ENCODE peak calls at places on chromosomes 11 and 22, in eight cellular contexts. One of them, this sample, is unnamed.

GRCh38 chr11:118448294-118448693 is 12.0 kb downstream of the KMT2A start:
- DNase-seq in HepG2: no peak
- DNase-seq in A549: no peak
- DNase-seq in iPS DF 6.9: no peak
- DNase-seq in transverse colon: no peak
- DNase-seq in right cardiac atrium: no peak
- DNase-seq in skeletal muscle cell: no peak
- DNase-seq in astrocyte of the spinal cord: peak; percentile 17
- DNase-seq in this sample: peak; percentile 78

GRCh38 chr11:6505577-6506240 is 8.6 kb downstream of the DNHD1 start:
- DNase-seq in HepG2: peak; percentile 25
- DNase-seq in right cardiac atrium: no peak
- DNase-seq in A549: peak; percentile 43
- DNase-seq in astrocyte of the spinal cord: peak; percentile 67
- DNase-seq in transverse colon: no peak
- DNase-seq in skeletal muscle cell: no peak
- DNase-seq in iPS DF 6.9: peak; percentile 25
- DNase-seq in this sample: peak; percentile 42

GRCh38 chr11:59158206-59159068 is 13.5 kb upstream of the DTX4 start:
- DNase-seq in A549: peak; percentile 72
- DNase-seq in right cardiac atrium: peak; percentile 28
- DNase-seq in HepG2: peak; percentile 56
- DNase-seq in skeletal muscle cell: no peak
- DNase-seq in transverse colon: peak; percentile 58
- DNase-seq in astrocyte of the spinal cord: peak; percentile 77
- DNase-seq in iPS DF 6.9: no peak
- DNase-seq in this sample: peak; percentile 86

GRCh38 chr11:101346591-101346990 is 217.0 kb upstream of the PGR start:
- DNase-seq in skeletal muscle cell: no peak
- DNase-seq in HepG2: no peak
- DNase-seq in iPS DF 6.9: no peak
- DNase-seq in astrocyte of the spinal cord: no peak
- DNase-seq in A549: no peak
- DNase-seq in right cardiac atrium: no peak
- DNase-seq in transverse colon: no peak
- DNase-seq in this sample: no peak

GRCh38 chr11:76740772-76741171 is 42.4 kb upstream of the TSKU start:
- DNase-seq in astrocyte of the spinal cord: no peak
- DNase-seq in HepG2: no peak
- DNase-seq in right cardiac atrium: no peak
- DNase-seq in skeletal muscle cell: no peak
- DNase-seq in A549: no peak
- DNase-seq in transverse colon: no peak
- DNase-seq in iPS DF 6.9: no peak
- DNase-seq in this sample: no peak

GRCh38 chr22:43796567-43796966 is 15.5 kb downstream of the EFCAB6 start:
- DNase-seq in astrocyte of the spinal cord: peak; percentile 29
- DNase-seq in right cardiac atrium: no peak
- DNase-seq in transverse colon: no peak
- DNase-seq in skeletal muscle cell: peak; percentile 11
- DNase-seq in iPS DF 6.9: no peak
- DNase-seq in A549: no peak
- DNase-seq in HepG2: no peak
- DNase-seq in this sample: no peak

GRCh38 chr11:2346014-2346413 is 31.1 kb upstream of the CD81 start:
- DNase-seq in HepG2: no peak
- DNase-seq in iPS DF 6.9: no peak
- DNase-seq in right cardiac atrium: no peak
- DNase-seq in skeletal muscle cell: no peak
- DNase-seq in transverse colon: no peak
- DNase-seq in A549: no peak
- DNase-seq in astrocyte of the spinal cord: no peak
- DNase-seq in this sample: no peak

GRCh38 chr11:791658-792534 is 2.0 kb upstream of the CEND1 start:
- DNase-seq in skeletal muscle cell: no peak
- DNase-seq in HepG2: no peak
- DNase-seq in iPS DF 6.9: no peak
- DNase-seq in A549: no peak
- DNase-seq in astrocyte of the spinal cord: no peak
- DNase-seq in right cardiac atrium: no peak
- DNase-seq in transverse colon: no peak
- DNase-seq in this sample: no peak

GRCh38 chr11:69108559-69108958 is 47.2 kb upstream of the SMIM38 start:
- DNase-seq in transverse colon: no peak
- DNase-seq in HepG2: no peak
- DNase-seq in iPS DF 6.9: no peak
- DNase-seq in skeletal muscle cell: no peak
- DNase-seq in right cardiac atrium: no peak
- DNase-seq in A549: no peak
- DNase-seq in astrocyte of the spinal cord: no peak
- DNase-seq in this sample: no peak

GRCh38 chr11:76380161-76380976 is 563 bp downstream of the THAP12 start:
- DNase-seq in transverse colon: peak; percentile 23
- DNase-seq in skeletal muscle cell: no peak
- DNase-seq in astrocyte of the spinal cord: peak; percentile 16
- DNase-seq in A549: peak; percentile 23
- DNase-seq in HepG2: no peak
- DNase-seq in right cardiac atrium: peak; percentile 46
- DNase-seq in iPS DF 6.9: no peak
- DNase-seq in this sample: peak; percentile 64

GRCh38 chr11:66956689-66957290 is 1.4 kb downstream of the PC start:
- DNase-seq in HepG2: peak; percentile 65
- DNase-seq in iPS DF 6.9: no peak
- DNase-seq in astrocyte of the spinal cord: peak; percentile 87
- DNase-seq in A549: no peak
- DNase-seq in skeletal muscle cell: peak; percentile 89
- DNase-seq in right cardiac atrium: no peak
- DNase-seq in transverse colon: no peak
- DNase-seq in this sample: no peak

GRCh38 chr11:126601550-126602215 is 246.2 kb downstream of the ST3GAL4 start:
- DNase-seq in A549: no peak
- DNase-seq in iPS DF 6.9: no peak
- DNase-seq in transverse colon: no peak
- DNase-seq in HepG2: peak; percentile 4
- DNase-seq in right cardiac atrium: no peak
- DNase-seq in skeletal muscle cell: no peak
- DNase-seq in astrocyte of the spinal cord: no peak
- DNase-seq in this sample: no peak

GRCh38 chr11:83257638-83258229 is 28.4 kb downstream of the CCDC90B start:
- DNase-seq in astrocyte of the spinal cord: peak; percentile 89
- DNase-seq in transverse colon: no peak
- DNase-seq in A549: no peak
- DNase-seq in skeletal muscle cell: peak; percentile 74
- DNase-seq in right cardiac atrium: no peak
- DNase-seq in iPS DF 6.9: no peak
- DNase-seq in HepG2: peak; percentile 56
- DNase-seq in this sample: no peak

GRCh38 chr11:117842131-117842941 is 17.8 kb upstream of the FXYD2 start:
- DNase-seq in right cardiac atrium: no peak
- DNase-seq in transverse colon: no peak
- DNase-seq in skeletal muscle cell: no peak
- DNase-seq in iPS DF 6.9: no peak
- DNase-seq in astrocyte of the spinal cord: no peak
- DNase-seq in A549: no peak
- DNase-seq in HepG2: no peak
- DNase-seq in this sample: peak; percentile 14

GRCh38 chr11:59939482-59939881 is 1.2 kb downstream of the OOSP1 start:
- DNase-seq in HepG2: no peak
- DNase-seq in A549: no peak
- DNase-seq in right cardiac atrium: no peak
- DNase-seq in astrocyte of the spinal cord: no peak
- DNase-seq in iPS DF 6.9: no peak
- DNase-seq in transverse colon: no peak
- DNase-seq in skeletal muscle cell: no peak
- DNase-seq in this sample: no peak

GRCh38 chr11:14974723-14975587 is 2.8 kb upstream of the CALCA start:
- DNase-seq in iPS DF 6.9: no peak
- DNase-seq in transverse colon: peak; percentile 47
- DNase-seq in A549: peak; percentile 49
- DNase-seq in HepG2: peak; percentile 16
- DNase-seq in astrocyte of the spinal cord: peak; percentile 36
- DNase-seq in right cardiac atrium: peak; percentile 46
- DNase-seq in skeletal muscle cell: no peak
- DNase-seq in this sample: peak; percentile 52

GRCh38 chr11:91730620-91731019 is 494.0 kb upstream of the FAT3 start:
- DNase-seq in astrocyte of the spinal cord: no peak
- DNase-seq in HepG2: no peak
- DNase-seq in iPS DF 6.9: no peak
- DNase-seq in skeletal muscle cell: no peak
- DNase-seq in A549: no peak
- DNase-seq in right cardiac atrium: no peak
- DNase-seq in transverse colon: no peak
- DNase-seq in this sample: no peak

GRCh38 chr11:20110908-20111669 is 49.2 kb downstream of the DBX1 start:
- DNase-seq in HepG2: peak; percentile 70
- DNase-seq in astrocyte of the spinal cord: peak; percentile 95
- DNase-seq in transverse colon: peak; percentile 55
- DNase-seq in right cardiac atrium: no peak
- DNase-seq in A549: peak; percentile 70
- DNase-seq in skeletal muscle cell: peak; percentile 92
- DNase-seq in iPS DF 6.9: peak; percentile 71
- DNase-seq in this sample: peak; percentile 73

GRCh38 chr11:44822369-44822768 is 95.6 kb downstream of the TSPAN18 start:
- DNase-seq in A549: no peak
- DNase-seq in right cardiac atrium: no peak
- DNase-seq in astrocyte of the spinal cord: no peak
- DNase-seq in HepG2: no peak
- DNase-seq in transverse colon: no peak
- DNase-seq in iPS DF 6.9: no peak
- DNase-seq in skeletal muscle cell: no peak
- DNase-seq in this sample: peak; percentile 1

GRCh38 chr11:64745523-64746328 is 1.8 kb upstream of the RASGRP2 start:
- DNase-seq in right cardiac atrium: peak; percentile 94
- DNase-seq in skeletal muscle cell: no peak
- DNase-seq in A549: peak; percentile 67
- DNase-seq in iPS DF 6.9: no peak
- DNase-seq in astrocyte of the spinal cord: peak; percentile 56
- DNase-seq in transverse colon: peak; percentile 77
- DNase-seq in HepG2: no peak
- DNase-seq in this sample: peak; percentile 68

GRCh38 chr11:64743591-64744543 is at the start of gene RASGRP2:
- DNase-seq in A549: peak; percentile 75
- DNase-seq in astrocyte of the spinal cord: no peak
- DNase-seq in HepG2: peak; percentile 28
- DNase-seq in skeletal muscle cell: no peak
- DNase-seq in right cardiac atrium: peak; percentile 79
- DNase-seq in iPS DF 6.9: no peak
- DNase-seq in transverse colon: peak; percentile 84
- DNase-seq in this sample: peak; percentile 67

GRCh38 chr11:64745219-64745522 is 1.2 kb upstream of the RASGRP2 start:
- DNase-seq in transverse colon: peak; percentile 81
- DNase-seq in astrocyte of the spinal cord: no peak
- DNase-seq in right cardiac atrium: peak; percentile 85
- DNase-seq in HepG2: no peak
- DNase-seq in A549: no peak
- DNase-seq in skeletal muscle cell: no peak
- DNase-seq in iPS DF 6.9: no peak
- DNase-seq in this sample: peak; percentile 82

GRCh38 chr11:64742940-64743590 is 877 bp downstream of the RASGRP2 start:
- DNase-seq in skeletal muscle cell: no peak
- DNase-seq in right cardiac atrium: peak; percentile 84
- DNase-seq in iPS DF 6.9: no peak
- DNase-seq in HepG2: no peak
- DNase-seq in transverse colon: peak; percentile 80
- DNase-seq in A549: peak; percentile 92
- DNase-seq in astrocyte of the spinal cord: no peak
- DNase-seq in this sample: peak; percentile 60

GRCh38 chr11:64744544-64745218 is 739 bp upstream of the RASGRP2 start:
- DNase-seq in transverse colon: no peak
- DNase-seq in skeletal muscle cell: no peak
- DNase-seq in A549: no peak
- DNase-seq in HepG2: no peak
- DNase-seq in iPS DF 6.9: no peak
- DNase-seq in right cardiac atrium: no peak
- DNase-seq in astrocyte of the spinal cord: no peak
- DNase-seq in this sample: no peak
- H3K4me3 ChIP-seq in transverse colon: peak overlapping the region; percentile 50
- H3K4me3 ChIP-seq in skeletal muscle cell: peak overlapping the region; percentile 39
- H3K4me3 ChIP-seq in A549: peak overlapping the region; percentile 61
- H3K4me3 ChIP-seq in HepG2: no peak overlapping the region
- H3K4me3 ChIP-seq in iPS DF 6.9: peak overlapping the region; percentile 36
- H3K4me3 ChIP-seq in right cardiac atrium: peak overlapping the region; percentile 77
- H3K4me3 ChIP-seq in astrocyte of the spinal cord: peak overlapping the region; percentile 24
- H3K4me3 ChIP-seq in this sample: peak overlapping the region; percentile 56

GRCh38 chr22:37641251-37641949 is 1.9 kb downstream of the SH3BP1 start:
- DNase-seq in transverse colon: peak; percentile 78
- DNase-seq in astrocyte of the spinal cord: no peak
- DNase-seq in skeletal muscle cell: no peak
- DNase-seq in HepG2: no peak
- DNase-seq in iPS DF 6.9: no peak
- DNase-seq in right cardiac atrium: no peak
- DNase-seq in A549: no peak
- DNase-seq in this sample: no peak
- H3K4me3 ChIP-seq in transverse colon: peak overlapping the region; percentile 76
- H3K4me3 ChIP-seq in astrocyte of the spinal cord: no peak overlapping the region
- H3K4me3 ChIP-seq in skeletal muscle cell: no peak overlapping the region
- H3K4me3 ChIP-seq in HepG2: no peak overlapping the region
- H3K4me3 ChIP-seq in iPS DF 6.9: no peak overlapping the region
- H3K4me3 ChIP-seq in right cardiac atrium: no peak overlapping the region
- H3K4me3 ChIP-seq in A549: no peak overlapping the region
- H3K4me3 ChIP-seq in this sample: peak overlapping the region; percentile 89

DNA sequence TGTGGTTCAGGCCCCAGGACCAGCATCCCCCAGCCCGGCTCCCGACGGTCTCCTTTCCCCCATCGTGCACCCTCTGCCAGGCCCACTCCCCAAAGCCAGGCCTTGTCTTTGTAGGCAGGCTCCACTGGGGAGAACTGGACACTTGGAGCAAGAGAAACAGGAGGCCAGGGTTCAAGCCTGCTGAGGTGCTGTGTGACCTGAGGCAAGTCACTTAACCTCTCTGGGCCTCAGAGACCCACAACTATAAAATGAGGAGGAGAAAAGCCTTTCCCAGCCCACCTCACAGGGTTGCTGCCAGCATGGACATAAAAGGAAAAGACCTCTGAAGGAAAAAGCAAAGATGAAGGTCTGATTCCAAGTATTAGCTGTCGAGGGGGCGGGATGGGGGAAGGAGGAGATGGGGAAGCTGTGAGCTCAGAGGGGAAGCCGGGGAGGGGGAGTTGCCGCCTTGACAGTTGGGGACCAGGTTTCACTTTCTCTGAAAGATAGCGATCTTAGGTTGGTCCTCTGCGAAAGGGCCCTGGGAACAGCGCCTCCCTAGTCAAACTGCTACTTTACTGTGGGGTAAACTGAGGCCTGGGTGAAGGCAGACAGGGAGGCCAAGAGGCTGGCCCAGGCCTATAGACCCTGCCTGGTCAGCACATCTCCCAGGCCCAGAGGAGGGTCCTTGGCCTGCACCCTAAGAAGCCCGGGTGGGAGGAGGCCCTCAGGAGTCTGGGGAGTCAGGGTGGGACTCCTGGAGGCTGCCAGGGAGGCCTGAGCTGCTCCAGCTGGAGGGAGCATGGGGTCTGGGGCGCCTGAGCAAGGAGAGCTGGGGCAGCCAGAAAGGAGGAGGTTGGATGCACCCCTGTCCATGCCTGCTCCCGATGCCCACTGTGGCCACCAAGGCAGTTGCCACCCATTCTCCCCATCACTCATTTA is 991 bp upstream of the OSM start:
- DNase-seq in skeletal muscle cell: no peak
- DNase-seq in HepG2: no peak
- DNase-seq in right cardiac atrium: no peak
- DNase-seq in A549: no peak
- DNase-seq in astrocyte of the spinal cord: no peak
- DNase-seq in iPS DF 6.9: no peak
- DNase-seq in transverse colon: no peak
- DNase-seq in this sample: no peak
- H3K4me3 ChIP-seq in skeletal muscle cell: no peak overlapping the region
- H3K4me3 ChIP-seq in HepG2: no peak overlapping the region
- H3K4me3 ChIP-seq in right cardiac atrium: no peak overlapping the region
- H3K4me3 ChIP-seq in A549: no peak overlapping the region
- H3K4me3 ChIP-seq in astrocyte of the spinal cord: no peak overlapping the region
- H3K4me3 ChIP-seq in iPS DF 6.9: no peak overlapping the region
- H3K4me3 ChIP-seq in transverse colon: no peak overlapping the region
- H3K4me3 ChIP-seq in this sample: peak overlapping the region; percentile 50

GRCh38 chr22:17260291-17260690 is 41.1 kb upstream of the ADA2 start:
- DNase-seq in transverse colon: no peak
- DNase-seq in skeletal muscle cell: no peak
- DNase-seq in astrocyte of the spinal cord: no peak
- DNase-seq in A549: no peak
- DNase-seq in iPS DF 6.9: no peak
- DNase-seq in HepG2: no peak
- DNase-seq in right cardiac atrium: no peak
- DNase-seq in this sample: no peak
- H3K4me3 ChIP-seq in transverse colon: no peak overlapping the region
- H3K4me3 ChIP-seq in skeletal muscle cell: no peak overlapping the region
- H3K4me3 ChIP-seq in astrocyte of the spinal cord: no peak overlapping the region
- H3K4me3 ChIP-seq in A549: no peak overlapping the region
- H3K4me3 ChIP-seq in iPS DF 6.9: no peak overlapping the region
- H3K4me3 ChIP-seq in HepG2: no peak overlapping the region
- H3K4me3 ChIP-seq in right cardiac atrium: no peak overlapping the region
- H3K4me3 ChIP-seq in this sample: no peak overlapping the region